ENCODE peak calls at places on chromosomes 1 and 21, in four cellular contexts. One of them, this sample, is unnamed.
A peak's percentile ranks its signal among the peaks of the same experiment; 100 is the strongest.

GRCh38 chr1:186715887-186716809 is 35.9 kb upstream of the PTGS2 start:
- DNase-seq in GM23338: no peak
- DNase-seq in HepG2: peak; percentile 2
- DNase-seq in K562: no peak
- DNase-seq in this sample: no peak

GRCh38 chr1:47651311-47652089 is 213.7 kb downstream of the FOXD2 start:
- DNase-seq in K562: no peak
- DNase-seq in GM23338: no peak
- DNase-seq in HepG2: no peak
- DNase-seq in this sample: no peak

GRCh38 chr1:227465256-227465655 is 98.1 kb upstream of the ZNF678 start:
- DNase-seq in K562: no peak
- DNase-seq in GM23338: peak; percentile 78
- DNase-seq in HepG2: no peak
- DNase-seq in this sample: no peak

GRCh38 chr1:19831441-19831840 is 16.4 kb upstream of the RNF186 start:
- DNase-seq in GM23338: no peak
- DNase-seq in K562: no peak
- DNase-seq in HepG2: no peak
- DNase-seq in this sample: no peak

GRCh38 chr1:22077728-22078127 is 25.2 kb downstream of the CDC42 start:
- DNase-seq in K562: no peak
- DNase-seq in HepG2: no peak
- DNase-seq in GM23338: no peak
- DNase-seq in this sample: no peak

GRCh38 chr1:185864889-185865288 is 130.7 kb downstream of the HMCN1 start:
- DNase-seq in K562: no peak
- DNase-seq in GM23338: no peak
- DNase-seq in HepG2: no peak
- DNase-seq in this sample: no peak

GRCh38 chr1:89277725-89278124 is 5.1 kb upstream of the GBP5 start:
- DNase-seq in GM23338: no peak
- DNase-seq in K562: no peak
- DNase-seq in HepG2: no peak
- DNase-seq in this sample: no peak

GRCh38 chr1:232553050-232553754 is 76.7 kb downstream of the SIPA1L2 start:
- DNase-seq in K562: no peak
- DNase-seq in HepG2: no peak
- DNase-seq in GM23338: no peak
- DNase-seq in this sample: no peak

GRCh38 chr1:179599623-179600249 is 8.1 kb downstream of the TDRD5 start:
- DNase-seq in GM23338: peak; percentile 45
- DNase-seq in K562: peak; percentile 30
- DNase-seq in HepG2: peak; percentile 48
- DNase-seq in this sample: peak; percentile 8

GRCh38 chr1:246110343-246111219 is 396.5 kb downstream of the SMYD3 start:
- DNase-seq in K562: peak; percentile 77
- DNase-seq in GM23338: no peak
- DNase-seq in HepG2: no peak
- DNase-seq in this sample: no peak

GRCh38 chr21:44898011-44898493 is 22.6 kb downstream of the ITGB2 start:
- DNase-seq in K562: no peak
- DNase-seq in GM23338: no peak
- DNase-seq in HepG2: no peak
- DNase-seq in this sample: no peak

GRCh38 chr1:192747942-192748341 is 60.9 kb upstream of the RGS2 start:
- DNase-seq in HepG2: no peak
- DNase-seq in GM23338: no peak
- DNase-seq in K562: no peak
- DNase-seq in this sample: peak; percentile 26

GRCh38 chr1:159652506-159652905 is 61.9 kb downstream of the CRP start:
- DNase-seq in K562: no peak
- DNase-seq in GM23338: no peak
- DNase-seq in HepG2: no peak
- DNase-seq in this sample: no peak

GRCh38 chr1:43446881-43447835 is 6.6 kb downstream of the HYI start:
- DNase-seq in K562: no peak
- DNase-seq in HepG2: no peak
- DNase-seq in GM23338: no peak
- DNase-seq in this sample: no peak

GRCh38 chr1:227805606-227806197 is 9.8 kb upstream of the PRSS38 start:
- DNase-seq in K562: no peak
- DNase-seq in GM23338: no peak
- DNase-seq in HepG2: no peak
- DNase-seq in this sample: no peak

GRCh38 chr1:192866224-192866868 is 57.5 kb downstream of the RGS2 start:
- DNase-seq in HepG2: no peak
- DNase-seq in K562: no peak
- DNase-seq in GM23338: no peak
- DNase-seq in this sample: no peak

GRCh38 chr1:32989160-32989894 is 24.7 kb upstream of the RNF19B start:
- DNase-seq in GM23338: no peak
- DNase-seq in K562: peak; percentile 77
- DNase-seq in HepG2: no peak
- DNase-seq in this sample: no peak

GRCh38 chr1:80540605-80541004 is 1260.1 kb upstream of the ADGRL2 start:
- DNase-seq in K562: no peak
- DNase-seq in GM23338: no peak
- DNase-seq in HepG2: no peak
- DNase-seq in this sample: no peak

GRCh38 chr1:206469933-206470691 is at the start of gene IKBKE:
- DNase-seq in GM23338: peak; percentile 81
- DNase-seq in HepG2: peak; percentile 64
- DNase-seq in K562: peak; percentile 73
- DNase-seq in this sample: no peak

GRCh38 chr1:225425211-225425786 is 2.5 kb downstream of the LBR start:
- DNase-seq in K562: no peak
- DNase-seq in HepG2: no peak
- DNase-seq in GM23338: no peak
- DNase-seq in this sample: no peak

GRCh38 chr1:81590171-81590570 is 210.6 kb upstream of the ADGRL2 start:
- DNase-seq in HepG2: no peak
- DNase-seq in GM23338: no peak
- DNase-seq in K562: no peak
- DNase-seq in this sample: no peak

GRCh38 chr1:76949503-76949902 is 82.2 kb downstream of the ST6GALNAC5 start:
- DNase-seq in GM23338: no peak
- DNase-seq in HepG2: no peak
- DNase-seq in K562: no peak
- DNase-seq in this sample: no peak

GRCh38 chr1:246297314-246298273 is 209.5 kb downstream of the SMYD3 start:
- DNase-seq in GM23338: no peak
- DNase-seq in K562: no peak
- DNase-seq in HepG2: no peak
- DNase-seq in this sample: no peak

GRCh38 chr1:44002606-44003157 is 11.3 kb downstream of the CCDC24 start:
- DNase-seq in K562: no peak
- DNase-seq in GM23338: peak; percentile 62
- DNase-seq in HepG2: no peak
- DNase-seq in this sample: no peak

GRCh38 chr1:53681647-53682368 is 57.2 kb downstream of the GLIS1 start:
- DNase-seq in HepG2: peak; percentile 41
- DNase-seq in GM23338: peak; percentile 91
- DNase-seq in K562: peak; percentile 53
- DNase-seq in this sample: no peak

GRCh38 chr1:59827055-59827643 is 12.4 kb downstream of the HOOK1 start:
- DNase-seq in K562: no peak
- DNase-seq in HepG2: no peak
- DNase-seq in GM23338: no peak
- DNase-seq in this sample: no peak

GRCh38 chr1:12447301-12447700 is 170.7 kb downstream of the DHRS3 start:
- DNase-seq in GM23338: no peak
- DNase-seq in K562: no peak
- DNase-seq in HepG2: no peak
- DNase-seq in this sample: no peak

GRCh38 chr1:240831191-240831631 is 219.3 kb upstream of the GREM2 start:
- DNase-seq in GM23338: no peak
- DNase-seq in HepG2: no peak
- DNase-seq in K562: no peak
- DNase-seq in this sample: no peak

GRCh38 chr1:52629021-52629643 is 3.8 kb upstream of the SHISAL2A start:
- DNase-seq in GM23338: peak; percentile 54
- DNase-seq in K562: no peak
- DNase-seq in HepG2: peak; percentile 41
- DNase-seq in this sample: no peak

GRCh38 chr1:235659186-235659771 is 9.7 kb upstream of the GNG4 start:
- DNase-seq in GM23338: no peak
- DNase-seq in K562: no peak
- DNase-seq in HepG2: no peak
- DNase-seq in this sample: no peak

GRCh38 chr1:44787506-44787905 is 464 bp downstream of the BEST4 start:
- DNase-seq in GM23338: no peak
- DNase-seq in HepG2: no peak
- DNase-seq in K562: no peak
- DNase-seq in this sample: no peak

GRCh38 chr1:36224537-36225297 is 474 bp downstream of the THRAP3 start:
- DNase-seq in K562: peak; percentile 94
- DNase-seq in GM23338: peak; percentile 95
- DNase-seq in HepG2: peak; percentile 89
- DNase-seq in this sample: peak; percentile 30

GRCh38 chr1:98975825-98976224 is 28.8 kb downstream of the PLPPR5 start:
- DNase-seq in K562: no peak
- DNase-seq in HepG2: no peak
- DNase-seq in GM23338: no peak
- DNase-seq in this sample: no peak

GRCh38 chr1:87796521-87796920 is 467.8 kb downstream of the LMO4 start:
- DNase-seq in GM23338: no peak
- DNase-seq in HepG2: no peak
- DNase-seq in K562: no peak
- DNase-seq in this sample: no peak
- TF ChIP-seq POLR2AphosphoS5 in GM23338: no peak
- TF ChIP-seq POLR2AphosphoS5 in HepG2: no peak
- TF ChIP-seq POLR2AphosphoS5 in K562: no peak
- TF ChIP-seq POLR2AphosphoS5 in this sample: no peak

DNA sequence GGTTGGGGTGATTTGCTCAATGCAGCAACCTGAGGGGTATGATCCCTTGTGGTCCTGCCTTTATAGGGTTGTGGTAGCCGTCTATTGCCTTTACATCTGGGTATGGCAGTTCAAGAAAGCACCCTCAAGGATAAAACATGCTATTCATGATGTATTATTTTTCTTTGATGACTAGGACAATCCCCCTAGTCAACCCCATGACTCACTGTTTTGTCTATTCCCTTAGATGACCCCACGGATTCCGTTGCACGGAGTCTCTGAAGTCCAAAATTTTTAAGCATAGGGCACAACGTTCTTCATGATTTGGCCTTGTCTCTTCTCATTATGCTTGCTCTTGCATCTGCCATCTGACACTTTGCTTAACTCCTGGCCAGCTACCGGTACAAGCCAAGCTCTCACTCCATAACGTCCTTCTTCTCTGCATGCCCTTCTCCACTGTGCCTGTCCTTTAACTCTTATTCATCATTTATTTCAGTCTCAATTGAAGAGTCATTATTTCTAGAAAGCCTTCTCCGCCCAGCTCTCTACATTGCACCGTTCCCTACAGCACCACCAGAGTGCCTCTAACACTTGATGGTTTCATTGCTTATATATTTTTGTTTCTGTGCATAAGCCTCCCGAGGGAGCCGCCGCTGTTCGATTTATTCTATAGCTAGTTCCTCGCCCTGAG is 838 bp upstream of the DISP1 start:
- DNase-seq in K562: no peak
- DNase-seq in GM23338: no peak
- DNase-seq in HepG2: no peak
- DNase-seq in this sample: no peak
- H3K27ac ChIP-seq in K562: no peak overlapping the region
- H3K27ac ChIP-seq in GM23338: peak overlapping the region; percentile 5
- H3K27ac ChIP-seq in HepG2: peak overlapping the region; percentile 74
- H3K27ac ChIP-seq in this sample: no peak overlapping the region

GRCh38 chr1:2571348-2571747 is 15.2 kb downstream of the TNFRSF14 start:
- DNase-seq in K562: no peak
- DNase-seq in GM23338: no peak
- DNase-seq in HepG2: no peak
- DNase-seq in this sample: no peak

GRCh38 chr1:2566106-2567045 is 10.2 kb downstream of the TNFRSF14 start:
- DNase-seq in GM23338: no peak
- DNase-seq in HepG2: no peak
- DNase-seq in K562: no peak
- DNase-seq in this sample: no peak

GRCh38 chr1:2570261-2570794 is 14.2 kb downstream of the TNFRSF14 start:
- DNase-seq in HepG2: no peak
- DNase-seq in K562: no peak
- DNase-seq in GM23338: no peak
- DNase-seq in this sample: no peak

GRCh38 chr1:2567083-2567679 is 11.0 kb downstream of the TNFRSF14 start:
- DNase-seq in HepG2: no peak
- DNase-seq in GM23338: no peak
- DNase-seq in K562: no peak
- DNase-seq in this sample: no peak

GRCh38 chr1:2569060-2569459 is 12.9 kb downstream of the TNFRSF14 start:
- DNase-seq in HepG2: no peak
- DNase-seq in GM23338: no peak
- DNase-seq in K562: no peak
- DNase-seq in this sample: no peak
- TF ChIP-seq EZH2 in HepG2: no peak
- TF ChIP-seq EZH2 in GM23338: no peak
- TF ChIP-seq EZH2 in K562: no peak
- TF ChIP-seq EZH2 in this sample: no peak

GRCh38 chr1:31064115-31064514 is 1.4 kb downstream of the PUM1 start:
- DNase-seq in GM23338: no peak
- DNase-seq in HepG2: peak; percentile 89
- DNase-seq in K562: peak; percentile 25
- DNase-seq in this sample: no peak
- TF ChIP-seq POLR2AphosphoS5 in GM23338: no peak
- TF ChIP-seq POLR2AphosphoS5 in HepG2: no peak
- TF ChIP-seq POLR2AphosphoS5 in K562: no peak
- TF ChIP-seq POLR2AphosphoS5 in this sample: no peak

GRCh38 chr1:74729741-74730478 is 2.9 kb downstream of the CRYZ start:
- DNase-seq in GM23338: no peak
- DNase-seq in HepG2: peak; percentile 80
- DNase-seq in K562: peak; percentile 14
- DNase-seq in this sample: no peak
- H3K27ac ChIP-seq in GM23338: no peak overlapping the region
- H3K27ac ChIP-seq in HepG2: peak overlapping the region; percentile 98
- H3K27ac ChIP-seq in K562: no peak overlapping the region
- H3K27ac ChIP-seq in this sample: no peak overlapping the region

DNA sequence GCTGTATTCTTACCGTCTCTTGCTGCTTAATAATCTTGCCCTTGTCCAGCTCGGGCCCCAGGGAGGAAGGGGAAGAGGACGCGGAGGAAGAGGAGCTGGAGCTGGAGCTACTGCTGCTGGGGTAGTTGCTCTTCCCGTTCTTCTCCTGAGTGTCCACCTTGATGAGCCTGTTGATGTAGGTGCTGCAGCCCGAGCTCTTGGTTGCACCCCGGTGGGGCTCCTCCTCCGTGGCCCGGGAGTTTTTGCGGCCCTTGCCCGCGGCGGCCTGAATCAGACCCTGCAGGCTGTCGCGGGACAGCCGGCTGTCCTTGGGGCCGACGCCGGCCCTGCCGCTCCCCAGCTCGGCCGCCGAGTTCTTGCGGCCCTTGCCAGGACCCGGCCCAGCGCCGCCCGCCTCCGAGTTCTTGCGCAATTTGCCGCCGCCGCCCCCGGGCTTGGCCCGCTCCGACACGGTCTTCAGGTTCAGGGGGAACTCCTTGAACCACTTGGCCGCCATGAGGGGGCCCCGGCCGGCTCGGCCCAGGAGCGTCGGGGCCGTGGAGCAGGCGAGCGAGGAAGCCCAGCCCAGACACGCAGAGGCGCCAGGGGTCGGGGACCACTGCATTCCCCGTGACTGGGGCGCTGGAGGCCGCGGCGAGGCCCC is 475 bp upstream of the TDRD10 start:
- DNase-seq in GM23338: peak; percentile 68
- DNase-seq in HepG2: no peak
- DNase-seq in K562: no peak
- DNase-seq in this sample: no peak
- TF ChIP-seq EZH2 in GM23338: peak; percentile 86
- TF ChIP-seq EZH2 in HepG2: no peak
- TF ChIP-seq EZH2 in K562: no peak
- TF ChIP-seq EZH2 in this sample: no peak